ENCODE peak calls at places on chromosomes 16 and 17, in seven cellular contexts. N is activated T-helper 9 cell treated with anti-CD3 and anti-CD28 coated beads, Interleukin-2, amount 50 U/mL, for 16 hours; Q is lower leg skin; G is HS-5; L is neural crest cell; D is RPMI8226; U is memory B cell. W is an unnamed sample.

GRCh38 chr17:15311996-15312395 is 29.4 kb downstream of the TEKT3 start:
- DNase-seq in U (no peak), G (no peak), L (no peak), N (no peak), D (no peak), Q (no peak), W (no peak)

GRCh38 chr17:77420804-77421634 is 280.2 kb downstream of the SEC14L1 start:
- DNase-seq in G (no peak), N (no peak), D (no peak), U (no peak), Q (no peak), L (no peak), W (peak)

GRCh38 chr16:89958068-89958467 is 9.5 kb downstream of the DEF8 start:
- DNase-seq in D (no peak), L (peak), N (no peak), Q (peak), G (no peak), U (no peak), W (no peak)

GRCh38 chr17:63919311-63919723 is 678 bp upstream of the GH1 start:
- DNase-seq in N (peak), U (peak), Q (peak), G (peak), D (peak), L (peak), W (no peak)

GRCh38 chr16:15521758-15522509 is 87.5 kb downstream of the BMERB1 start:
- DNase-seq in Q (no peak), G (no peak), U (no peak), L (no peak), N (no peak), D (no peak), W (no peak)

GRCh38 chr17:65598711-65599110 is 37.3 kb upstream of the AXIN2 start:
- DNase-seq in N (no peak), D (no peak), U (no peak), L (no peak), G (no peak), Q (no peak), W (no peak)

GRCh38 chr17:7022791-7023571 is at the start of gene BCL6B:
- DNase-seq in Q (peak), U (no peak), D (no peak), N (no peak), G (no peak), L (no peak), W (no peak)

GRCh38 chr16:25030420-25031131 is 15.4 kb upstream of the ARHGAP17 start:
- DNase-seq in U (no peak), D (no peak), L (no peak), G (no peak), Q (no peak), N (no peak), W (no peak)

GRCh38 chr16:11049396-11050059 is 105.2 kb downstream of the CLEC16A start:
- DNase-seq in Q (no peak), G (no peak), D (no peak), U (no peak), N (no peak), L (no peak), W (peak)

GRCh38 chr17:2962729-2963128 is 100.7 kb downstream of the OR1D5 start:
- DNase-seq in N (no peak), Q (no peak), U (no peak), L (no peak), D (no peak), G (no peak), W (no peak)

GRCh38 chr17:57085448-57086068 is 512 bp downstream of the AKAP1 start:
- DNase-seq in Q (peak), L (peak), U (no peak), D (peak), G (no peak), N (peak), W (no peak)

GRCh38 chr17:77281024-77281903 is 140.5 kb downstream of the SEC14L1 start:
- DNase-seq in U (peak), Q (peak), L (peak), N (peak), D (peak), G (no peak), W (no peak)

GRCh38 chr17:5763595-5763994 is 179.3 kb upstream of the NLRP1 start:
- DNase-seq in D (no peak), U (no peak), G (no peak), Q (no peak), N (no peak), L (no peak), W (no peak)

GRCh38 chr16:24670623-24671454 is 58.6 kb upstream of the TNRC6A start:
- DNase-seq in G (no peak), U (no peak), L (peak), Q (peak), D (no peak), N (no peak), W (peak)

GRCh38 chr16:2770057-2770780 is 6.9 kb downstream of the ELOB start:
- DNase-seq in D (peak), G (no peak), N (no peak), Q (no peak), U (no peak), L (no peak), W (no peak)

GRCh38 chr16:29974291-29975133 is 844 bp downstream of the TAOK2 start:
- DNase-seq in U (no peak), D (peak), G (no peak), Q (no peak), L (no peak), N (no peak), W (no peak)

GRCh38 chr17:75983501-75984181 is 4.6 kb downstream of the TEN1 start:
- DNase-seq in U (no peak), Q (peak), D (no peak), L (no peak), G (no peak), N (no peak), W (peak)

GRCh38 chr17:48453447-48453846 is 23.4 kb upstream of the SKAP1 start:
- DNase-seq in L (no peak), Q (no peak), D (no peak), G (no peak), N (no peak), U (no peak), W (no peak)

GRCh38 chr17:49859991-49860953 is 12.4 kb upstream of the TAC4 start:
- DNase-seq in L (no peak), N (no peak), D (no peak), Q (no peak), G (no peak), U (no peak), W (no peak)

GRCh38 chr17:32877164-32877764 is 340 bp upstream of the MYO1D start:
- DNase-seq in U (peak), N (peak), D (peak), Q (peak), G (no peak), L (peak), W (no peak)